ENCODE peak calls at places on chromosomes 13 and 19, in six cellular contexts. O, F, D, H, I and V are unnamed samples.

GRCh38 chr19:38684078-38684861 is 36.8 kb downstream of the ACTN4 start:
- DNase-seq in H (peak; percentile 44), O (no peak), F (peak; percentile 43), D (no peak), I (no peak), V (peak; percentile 51)

GRCh38 chr19:1133471-1133929 is 29.7 kb downstream of the GPX4 start:
- DNase-seq in H (no peak), F (no peak), O (no peak), D (no peak), I (no peak), V (no peak)

GRCh38 chr19:35868823-35869326 is 501 bp downstream of the APLP1 start:
- DNase-seq in H (no peak), D (no peak), O (no peak), F (no peak), I (no peak), V (no peak)

GRCh38 chr13:72820156-72820897 is 38.4 kb downstream of the PIBF1 start:
- DNase-seq in F (no peak), I (no peak), H (no peak), O (no peak), D (no peak), V (no peak)

GRCh38 chr13:101869553-101869952 is 417.1 kb downstream of the ITGBL1 start:
- DNase-seq in H (no peak), I (no peak), D (no peak), O (no peak), F (no peak), V (no peak)

GRCh38 chr13:27824121-27824520 is 31.8 kb downstream of the GSX1 start:
- DNase-seq in H (no peak), D (no peak), I (no peak), F (no peak), O (no peak), V (no peak)

GRCh38 chr13:94119360-94119936 is 360.0 kb downstream of the DCT start:
- DNase-seq in H (no peak), O (no peak), D (no peak), F (no peak), I (no peak), V (no peak)

GRCh38 chr13:72072223-72072622 is 205.2 kb upstream of the DACH1 start:
- DNase-seq in I (no peak), D (no peak), O (no peak), H (no peak), F (no peak), V (no peak)

GRCh38 chr19:18190278-18190677 is 2.7 kb upstream of the MPV17L2 start:
- DNase-seq in I (no peak), H (no peak), D (no peak), F (no peak), O (no peak), V (no peak)

GRCh38 chr19:43956827-43957226 is 5.8 kb downstream of the ZNF221 start:
- DNase-seq in O (no peak), F (no peak), D (no peak), H (no peak), I (no peak), V (no peak)

GRCh38 chr19:56076413-56076998 is 44.6 kb downstream of the ZNF787 start:
- DNase-seq in D (peak; percentile 41), O (no peak), F (no peak), H (peak; percentile 34), I (peak; percentile 76), V (no peak)

GRCh38 chr19:6020166-6020967 is 42.4 kb upstream of the RANBP3 start:
- DNase-seq in I (no peak), D (peak; percentile 78), H (no peak), F (no peak), O (peak; percentile 71), V (no peak)